ENCODE peak calls at places on chromosomes 2 and 18, in eight cellular contexts. Z, B, L, Q, D, U, A and I are unnamed samples.

GRCh38 chr2:234463626-234464290 is 33.1 kb downstream of the ARL4C start:
- DNase-seq in U (no peak), D (no peak), B (no peak), Q (peak; percentile 72), L (no peak), Z (peak; percentile 64), A (no peak), I (peak; percentile 91)

GRCh38 chr2:151827564-151828142 is 568 bp downstream of the ARL5A start:
- DNase-seq in D (peak; percentile 25), U (peak; percentile 50), B (peak; percentile 20), Z (no peak), Q (no peak), L (peak; percentile 48), A (peak; percentile 9), I (peak; percentile 43)

GRCh38 chr2:37344453-37345361 is at the start of gene QPCT:
- DNase-seq in B (peak; percentile 57), U (peak; percentile 68), A (peak; percentile 59), L (no peak), D (peak; percentile 49), Q (peak; percentile 53), Z (peak; percentile 57), I (peak; percentile 87)

GRCh38 chr2:16538691-16539090 is 126.9 kb downstream of the CYRIA start:
- DNase-seq in Z (no peak), B (no peak), Q (no peak), L (no peak), U (no peak), D (no peak), A (no peak), I (no peak)

GRCh38 chr2:62785216-62785615 is 79.7 kb downstream of the EHBP1 start:
- DNase-seq in D (no peak), Q (no peak), B (no peak), L (no peak), Z (no peak), A (peak; percentile 7), U (no peak), I (no peak)

GRCh38 chr18:35917043-35917442 is 55.4 kb upstream of the RMP24 start:
- DNase-seq in Q (no peak), Z (no peak), L (no peak), B (no peak), A (no peak), U (no peak), D (peak; percentile 28), I (peak; percentile 75)

GRCh38 chr18:79616651-79617518 is 62.7 kb upstream of the CTDP1 start:
- DNase-seq in B (no peak), L (no peak), Q (no peak), A (no peak), Z (no peak), D (no peak), U (no peak), I (no peak)

GRCh38 chr2:204491528-204491927 is 53.7 kb upstream of the PARD3B start:
- DNase-seq in Q (no peak), A (peak; percentile 34), L (no peak), U (no peak), D (no peak), Z (no peak), B (no peak), I (peak; percentile 86)

GRCh38 chr2:45699032-45699658 is 47.7 kb downstream of the PRKCE start:
- DNase-seq in B (no peak), Q (no peak), L (no peak), A (peak; percentile 62), U (no peak), Z (no peak), D (no peak), I (no peak)

GRCh38 chr2:153388246-153388645 is 90.3 kb downstream of the RPRM start:
- DNase-seq in A (no peak), L (no peak), Z (no peak), B (no peak), Q (no peak), U (no peak), D (no peak), I (peak; percentile 30)

GRCh38 chr2:195672674-195673073 is 15.6 kb downstream of the SLC39A10 start:
- DNase-seq in B (no peak), Q (no peak), U (no peak), L (no peak), Z (no peak), A (no peak), D (peak; percentile 19), I (peak; percentile 30)

GRCh38 chr2:158391876-158392275 is 64.7 kb downstream of the CCDC148 start:
- DNase-seq in D (no peak), Q (no peak), U (no peak), A (peak; percentile 52), L (no peak), B (no peak), Z (no peak), I (peak; percentile 68)

GRCh38 chr18:2971741-2972552 is 41.0 kb downstream of the LPIN2 start:
- DNase-seq in L (no peak), D (no peak), B (no peak), A (peak; percentile 76), Q (peak; percentile 51), U (peak; percentile 45), Z (peak; percentile 38), I (no peak)

GRCh38 chr2:96665083-96665569 is 22.6 kb downstream of the FER1L5 start:
- DNase-seq in Z (no peak), U (no peak), L (no peak), Q (no peak), A (peak; percentile 99), D (no peak), B (no peak), I (no peak)

GRCh38 chr2:26355038-26355995 is 8.7 kb upstream of the ADGRF3 start:
- DNase-seq in D (peak; percentile 19), Q (no peak), L (no peak), B (no peak), A (peak; percentile 88), Z (no peak), U (no peak), I (peak; percentile 9)

GRCh38 chr2:112153179-112153490 is 14.9 kb downstream of the FBLN7 start:
- DNase-seq in U (no peak), L (no peak), A (no peak), Z (no peak), D (no peak), Q (no peak), B (no peak), I (no peak)

GRCh38 chr18:67476585-67476984 is 39.9 kb downstream of the DSEL start:
- DNase-seq in U (no peak), B (no peak), Q (no peak), Z (no peak), A (no peak), L (no peak), D (no peak), I (no peak)

GRCh38 chr18:9952633-9953416 is 39.0 kb downstream of the VAPA start:
- DNase-seq in U (no peak), B (no peak), Z (no peak), A (peak; percentile 51), Q (no peak), D (no peak), L (no peak), I (no peak)

GRCh38 chr2:46146866-46147502 is 150.2 kb upstream of the EPAS1 start:
- DNase-seq in Q (no peak), A (no peak), L (no peak), U (no peak), Z (no peak), B (no peak), D (no peak), I (no peak)

GRCh38 chr2:239830718-239831271 is 194.3 kb downstream of the NDUFA10 start:
- DNase-seq in B (no peak), Q (no peak), Z (no peak), D (peak; percentile 24), U (no peak), A (no peak), L (no peak), I (no peak)